ENCODE peak calls at places on chromosomes 6 and 20, in four cellular contexts. One of them, this sample, is unnamed.

GRCh38 chr20:47999166-47999565 is 213.9 kb upstream of the SULF2 start:
- DNase-seq in heart right ventricle: no peak
- DNase-seq in psoas muscle: no peak
- DNase-seq in left ventricle myocardium inferior: no peak
- DNase-seq in this sample: no peak

GRCh38 chr20:1206749-1207148 is 3.5 kb downstream of the C20orf202 start:
- DNase-seq in heart right ventricle: no peak
- DNase-seq in psoas muscle: no peak
- DNase-seq in left ventricle myocardium inferior: no peak
- DNase-seq in this sample: no peak

GRCh38 chr20:29427201-29428060 is 1830.0 kb upstream of the DEFB115 start:
- DNase-seq in left ventricle myocardium inferior: no peak
- DNase-seq in psoas muscle: no peak
- DNase-seq in heart right ventricle: no peak
- DNase-seq in this sample: no peak

GRCh38 chr6:111606620-111607115 is 990 bp upstream of the TRAF3IP2 start:
- DNase-seq in heart right ventricle: no peak
- DNase-seq in psoas muscle: no peak
- DNase-seq in left ventricle myocardium inferior: no peak
- DNase-seq in this sample: no peak

GRCh38 chr6:155080876-155081845 is 86.0 kb downstream of the TIAM2 start:
- DNase-seq in heart right ventricle: no peak
- DNase-seq in psoas muscle: no peak
- DNase-seq in left ventricle myocardium inferior: no peak
- DNase-seq in this sample: no peak

GRCh38 chr20:56004611-56005388 is 519 bp downstream of the CBLN4 start:
- DNase-seq in psoas muscle: no peak
- DNase-seq in left ventricle myocardium inferior: no peak
- DNase-seq in heart right ventricle: no peak
- DNase-seq in this sample: peak

GRCh38 chr6:3748726-3749389 is 2.7 kb downstream of the PXDC1 start:
- DNase-seq in left ventricle myocardium inferior: no peak
- DNase-seq in psoas muscle: no peak
- DNase-seq in heart right ventricle: no peak
- DNase-seq in this sample: no peak

GRCh38 chr20:33676652-33677645 is 2.7 kb upstream of the NECAB3 start:
- DNase-seq in psoas muscle: peak
- DNase-seq in left ventricle myocardium inferior: no peak
- DNase-seq in heart right ventricle: no peak
- DNase-seq in this sample: peak

GRCh38 chr20:48760403-48760889 is 67.4 kb downstream of the PREX1 start:
- DNase-seq in heart right ventricle: peak
- DNase-seq in left ventricle myocardium inferior: no peak
- DNase-seq in psoas muscle: no peak
- DNase-seq in this sample: no peak

GRCh38 chr20:20139403-20139802 is 87.1 kb downstream of the CFAP61 start:
- DNase-seq in left ventricle myocardium inferior: no peak
- DNase-seq in heart right ventricle: no peak
- DNase-seq in psoas muscle: no peak
- DNase-seq in this sample: no peak

GRCh38 chr6:1611322-1611571 is 1.5 kb downstream of the FOXC1 start:
- DNase-seq in heart right ventricle: no peak
- DNase-seq in psoas muscle: no peak
- DNase-seq in left ventricle myocardium inferior: no peak
- DNase-seq in this sample: peak

GRCh38 chr6:44053760-44054556 is 73.3 kb downstream of the MRPL14 start:
- DNase-seq in psoas muscle: peak
- DNase-seq in heart right ventricle: no peak
- DNase-seq in left ventricle myocardium inferior: no peak
- DNase-seq in this sample: peak

GRCh38 chr6:14711056-14711703 is 534.7 kb upstream of the JARID2 start:
- DNase-seq in left ventricle myocardium inferior: no peak
- DNase-seq in psoas muscle: no peak
- DNase-seq in heart right ventricle: peak
- DNase-seq in this sample: peak

GRCh38 chr20:56974499-56975250 is 291.8 kb downstream of the BMP7 start:
- DNase-seq in psoas muscle: no peak
- DNase-seq in left ventricle myocardium inferior: no peak
- DNase-seq in heart right ventricle: no peak
- DNase-seq in this sample: peak

GRCh38 chr20:40941023-40941655 is 87.5 kb upstream of the TOP1 start:
- DNase-seq in heart right ventricle: no peak
- DNase-seq in psoas muscle: no peak
- DNase-seq in left ventricle myocardium inferior: no peak
- DNase-seq in this sample: no peak

GRCh38 chr6:159311618-159312017 is 142.4 kb downstream of the FNDC1 start:
- DNase-seq in left ventricle myocardium inferior: no peak
- DNase-seq in psoas muscle: no peak
- DNase-seq in heart right ventricle: no peak
- DNase-seq in this sample: no peak

GRCh38 chr6:15569035-15569995 is 93.5 kb downstream of the DTNBP1 start:
- DNase-seq in heart right ventricle: no peak
- DNase-seq in left ventricle myocardium inferior: no peak
- DNase-seq in psoas muscle: no peak
- DNase-seq in this sample: no peak

GRCh38 chr6:89745728-89746127 is 73.9 kb downstream of the MDN1 start:
- DNase-seq in psoas muscle: no peak
- DNase-seq in heart right ventricle: no peak
- DNase-seq in left ventricle myocardium inferior: no peak
- DNase-seq in this sample: no peak

GRCh38 chr6:154410619-154411044 is 54.0 kb upstream of the IPCEF1 start:
- DNase-seq in heart right ventricle: peak
- DNase-seq in left ventricle myocardium inferior: no peak
- DNase-seq in psoas muscle: no peak
- DNase-seq in this sample: no peak

GRCh38 chr6:42423244-42423643 is 28.5 kb downstream of the TRERF1 start:
- DNase-seq in psoas muscle: no peak
- DNase-seq in heart right ventricle: no peak
- DNase-seq in left ventricle myocardium inferior: no peak
- DNase-seq in this sample: no peak

GRCh38 chr20:362271-363254 is 15.7 kb downstream of the NRSN2 start:
- DNase-seq in left ventricle myocardium inferior: peak
- DNase-seq in psoas muscle: peak
- DNase-seq in heart right ventricle: peak
- DNase-seq in this sample: no peak

GRCh38 chr6:924661-925060 is 231.7 kb upstream of the EXOC2 start:
- DNase-seq in left ventricle myocardium inferior: no peak
- DNase-seq in heart right ventricle: no peak
- DNase-seq in psoas muscle: no peak
- DNase-seq in this sample: no peak

GRCh38 chr6:105798057-105798456 is 288.1 kb upstream of the PRDM1 start:
- DNase-seq in heart right ventricle: no peak
- DNase-seq in left ventricle myocardium inferior: no peak
- DNase-seq in psoas muscle: no peak
- DNase-seq in this sample: no peak

GRCh38 chr6:112269165-112269564 is 14.8 kb upstream of the LAMA4 start:
- DNase-seq in psoas muscle: no peak
- DNase-seq in heart right ventricle: peak
- DNase-seq in left ventricle myocardium inferior: no peak
- DNase-seq in this sample: peak

GRCh38 chr6:123913858-123914257 is 110.2 kb downstream of the NKAIN2 start:
- DNase-seq in left ventricle myocardium inferior: no peak
- DNase-seq in psoas muscle: no peak
- DNase-seq in heart right ventricle: no peak
- DNase-seq in this sample: no peak

GRCh38 chr6:12311106-12311505 is 20.9 kb downstream of the EDN1 start:
- DNase-seq in heart right ventricle: no peak
- DNase-seq in left ventricle myocardium inferior: no peak
- DNase-seq in psoas muscle: no peak
- DNase-seq in this sample: no peak

GRCh38 chr6:158538741-158539140 is 21.1 kb upstream of the TMEM181 start:
- DNase-seq in psoas muscle: no peak
- DNase-seq in heart right ventricle: no peak
- DNase-seq in left ventricle myocardium inferior: no peak
- DNase-seq in this sample: no peak

GRCh38 chr6:39576556-39577303 is 148.5 kb downstream of the KIF6 start:
- DNase-seq in left ventricle myocardium inferior: no peak
- DNase-seq in heart right ventricle: no peak
- DNase-seq in psoas muscle: no peak
- DNase-seq in this sample: no peak

GRCh38 chr6:107991939-107992560 is 34.0 kb upstream of the SEC63 start:
- DNase-seq in left ventricle myocardium inferior: no peak
- DNase-seq in heart right ventricle: no peak
- DNase-seq in psoas muscle: no peak
- DNase-seq in this sample: no peak

GRCh38 chr6:139376054-139376355 is 1.6 kb upstream of the CITED2 start:
- DNase-seq in heart right ventricle: peak
- DNase-seq in psoas muscle: no peak
- DNase-seq in left ventricle myocardium inferior: peak
- DNase-seq in this sample: no peak

GRCh38 chr20:64193058-64193457 is 28.8 kb downstream of the MYT1 start:
- DNase-seq in left ventricle myocardium inferior: no peak
- DNase-seq in psoas muscle: no peak
- DNase-seq in heart right ventricle: no peak
- DNase-seq in this sample: no peak

GRCh38 chr6:87718662-87719433 is 16.8 kb upstream of the AKIRIN2 start:
- DNase-seq in left ventricle myocardium inferior: no peak
- DNase-seq in heart right ventricle: no peak
- DNase-seq in psoas muscle: no peak
- DNase-seq in this sample: no peak

GRCh38 chr20:24720957-24721356 is 228.1 kb upstream of the CST7 start:
- DNase-seq in psoas muscle: no peak
- DNase-seq in left ventricle myocardium inferior: no peak
- DNase-seq in heart right ventricle: no peak
- DNase-seq in this sample: no peak

GRCh38 chr6:163867518-163868292 is 453.2 kb downstream of the QKI start:
- DNase-seq in left ventricle myocardium inferior: no peak
- DNase-seq in heart right ventricle: no peak
- DNase-seq in psoas muscle: no peak
- DNase-seq in this sample: peak

GRCh38 chr6:156928972-156929371 is 151.8 kb downstream of the ARID1B start:
- DNase-seq in psoas muscle: no peak
- DNase-seq in left ventricle myocardium inferior: no peak
- DNase-seq in heart right ventricle: no peak
- DNase-seq in this sample: no peak

GRCh38 chr6:111874030-111874425 is 776 bp upstream of the FYN start:
- DNase-seq in heart right ventricle: peak
- DNase-seq in psoas muscle: no peak
- DNase-seq in left ventricle myocardium inferior: no peak
- DNase-seq in this sample: no peak

DNA sequence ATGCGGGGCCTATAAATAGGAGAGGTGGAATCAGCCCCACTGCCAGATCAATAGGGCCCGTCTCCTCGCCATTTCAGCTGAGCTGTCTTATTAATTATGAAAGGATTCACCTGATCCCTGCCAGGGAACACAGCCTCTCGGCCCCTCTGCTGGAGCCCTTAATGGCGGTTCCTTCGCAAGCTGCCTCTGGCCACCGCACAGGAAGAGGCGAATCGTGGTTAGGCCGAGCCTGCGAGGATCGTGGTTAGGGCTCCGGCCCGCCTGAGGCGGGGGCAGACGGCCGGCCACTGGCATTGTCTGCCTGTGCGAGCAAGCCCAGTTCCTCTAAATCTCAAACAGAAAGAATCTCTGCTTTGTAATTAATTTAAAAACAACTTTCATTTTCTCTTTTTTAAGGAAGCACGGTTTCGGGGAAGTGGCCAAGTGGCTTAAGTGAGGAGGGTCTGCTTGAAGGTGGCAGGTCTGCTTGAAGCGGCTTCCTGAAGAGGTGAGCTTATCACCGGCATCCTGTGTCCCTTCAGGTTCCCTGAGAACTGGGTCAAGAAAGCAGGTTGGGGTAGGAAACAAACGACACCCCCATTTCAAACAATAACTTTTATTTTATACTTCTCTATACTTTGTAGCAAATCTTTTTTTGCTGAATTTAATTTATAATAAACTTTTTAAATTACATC is 9.2 kb downstream of the NRN1 start:
- DNase-seq in left ventricle myocardium inferior: no peak
- DNase-seq in heart right ventricle: peak
- DNase-seq in psoas muscle: peak
- DNase-seq in this sample: peak
- H3K4me3 ChIP-seq in left ventricle myocardium inferior: peak
- H3K4me3 ChIP-seq in heart right ventricle: peak
- H3K4me3 ChIP-seq in psoas muscle: peak
- H3K4me3 ChIP-seq in this sample: peak

DNA sequence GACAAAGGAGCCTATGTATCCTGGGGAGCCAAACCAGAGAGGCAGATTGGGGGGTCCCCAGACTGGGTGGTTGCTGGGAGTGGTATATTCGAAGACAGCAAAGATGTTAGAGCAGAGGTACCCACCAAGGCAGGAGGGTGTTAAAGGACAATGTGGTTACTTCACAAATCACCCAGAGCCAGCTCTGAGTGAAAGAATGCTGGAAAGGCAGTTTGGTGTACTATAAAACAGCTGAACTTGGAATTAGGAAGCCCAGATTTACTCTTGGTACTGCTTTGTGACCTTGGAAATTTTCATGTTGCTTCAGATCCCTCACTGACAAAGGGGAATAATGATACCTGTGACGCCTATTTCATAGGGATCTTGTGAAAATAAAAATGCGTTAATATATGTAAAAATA is 121.6 kb downstream of the CD164 start:
- DNase-seq in heart right ventricle: no peak
- DNase-seq in left ventricle myocardium inferior: no peak
- DNase-seq in psoas muscle: no peak
- DNase-seq in this sample: no peak
- H3K4me3 ChIP-seq in heart right ventricle: no peak
- H3K4me3 ChIP-seq in left ventricle myocardium inferior: no peak
- H3K4me3 ChIP-seq in psoas muscle: no peak
- H3K4me3 ChIP-seq in this sample: no peak

GRCh38 chr6:151701820-151702562 is 105.5 kb upstream of the ESR1 start:
- DNase-seq in psoas muscle: no peak
- DNase-seq in left ventricle myocardium inferior: no peak
- DNase-seq in heart right ventricle: no peak
- DNase-seq in this sample: no peak
- H3K4me3 ChIP-seq in psoas muscle: no peak
- H3K4me3 ChIP-seq in left ventricle myocardium inferior: no peak
- H3K4me3 ChIP-seq in heart right ventricle: no peak
- H3K4me3 ChIP-seq in this sample: no peak

DNA sequence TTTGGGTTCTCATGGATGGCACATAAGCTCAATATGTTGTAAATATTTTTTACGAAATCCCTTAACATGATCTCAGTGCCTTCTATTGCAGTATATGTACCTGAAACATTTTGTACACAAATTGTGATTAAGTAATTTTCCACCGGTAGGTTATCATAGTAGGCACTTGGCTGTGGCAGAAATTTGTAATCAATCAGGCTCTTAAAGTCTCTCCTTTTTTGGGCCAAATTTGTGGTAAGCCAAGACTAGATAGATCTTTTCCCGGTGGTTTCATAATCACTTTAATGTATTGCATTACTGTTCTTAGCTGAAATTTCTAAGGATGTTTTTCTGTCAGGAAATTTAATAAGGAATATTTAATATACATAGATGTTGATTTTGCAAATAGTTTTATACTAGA is 3.1 kb downstream of the PCMT1 start:
- DNase-seq in left ventricle myocardium inferior: no peak
- DNase-seq in psoas muscle: no peak
- DNase-seq in heart right ventricle: no peak
- DNase-seq in this sample: no peak
- H3K4me3 ChIP-seq in left ventricle myocardium inferior: no peak
- H3K4me3 ChIP-seq in psoas muscle: no peak
- H3K4me3 ChIP-seq in heart right ventricle: no peak
- H3K4me3 ChIP-seq in this sample: no peak